ENCODE peak calls at places on chromosome 16, in six cellular contexts. X, P, Y, K, W and O are unnamed samples.

GRCh38 chr16:11256657-11257130 is 690 bp upstream of the SOCS1 start:
- DNase-seq in X (no peak), P (no peak), Y (no peak), K (no peak), W (peak; percentile 33), O (peak; percentile 55)

GRCh38 chr16:16151315-16151714 is 72.0 kb downstream of the ABCC6 start:
- DNase-seq in X (peak; percentile 9), P (no peak), Y (no peak), K (no peak), W (no peak), O (no peak)

GRCh38 chr16:1220841-1221627 is 4.0 kb downstream of the TPSG1 start:
- DNase-seq in X (no peak), P (no peak), Y (no peak), K (no peak), W (no peak), O (no peak)

GRCh38 chr16:87765473-87765775 is 362 bp downstream of the KLHDC4 start:
- DNase-seq in X (no peak), P (no peak), Y (peak; percentile 67), K (no peak), W (no peak), O (no peak)

GRCh38 chr16:56369202-56369601 is 56.1 kb downstream of the AMFR start:
- DNase-seq in X (no peak), P (peak; percentile 43), Y (no peak), K (no peak), W (no peak), O (no peak)

GRCh38 chr16:50323335-50324011 is 45.3 kb downstream of the BRD7 start:
- DNase-seq in X (peak; percentile 34), P (no peak), Y (no peak), K (no peak), W (peak; percentile 57), O (peak; percentile 59)

GRCh38 chr16:57277586-57277985 is 6.9 kb downstream of the PLLP start:
- DNase-seq in X (peak; percentile 61), P (no peak), Y (no peak), K (no peak), W (peak; percentile 45), O (no peak)

GRCh38 chr16:1150511-1150982 is 2.4 kb upstream of the CACNA1H start:
- DNase-seq in X (peak; percentile 54), P (no peak), Y (no peak), K (no peak), W (no peak), O (peak; percentile 45)

GRCh38 chr16:23615805-23616204 is 19.7 kb upstream of the NDUFAB1 start:
- DNase-seq in X (no peak), P (no peak), Y (no peak), K (no peak), W (no peak), O (no peak)

GRCh38 chr16:31869511-31870201 is 4.0 kb upstream of the ZNF267 start:
- DNase-seq in X (peak; percentile 89), P (peak; percentile 38), Y (peak; percentile 70), K (peak; percentile 23), W (peak; percentile 89), O (no peak)

GRCh38 chr16:11535494-11535893 is 51.2 kb downstream of the LITAF start:
- DNase-seq in X (no peak), P (peak; percentile 43), Y (no peak), K (no peak), W (no peak), O (no peak)

GRCh38 chr16:22329199-22329695 is 32.0 kb downstream of the POLR3E start:
- DNase-seq in X (no peak), P (no peak), Y (no peak), K (no peak), W (no peak), O (no peak)

GRCh38 chr16:525520-526180 is 1.9 kb upstream of the CAPN15 start:
- DNase-seq in X (peak; percentile 82), P (peak; percentile 35), Y (no peak), K (peak; percentile 57), W (peak; percentile 80), O (peak; percentile 33)

GRCh38 chr16:27332105-27332504 is 18.3 kb downstream of the IL4R start:
- DNase-seq in X (peak; percentile 66), P (no peak), Y (peak; percentile 2), K (no peak), W (peak; percentile 80), O (no peak)

GRCh38 chr16:25291580-25291979 is 33.9 kb upstream of the ZKSCAN2 start:
- DNase-seq in X (no peak), P (no peak), Y (no peak), K (no peak), W (no peak), O (no peak)

GRCh38 chr16:57637424-57637823 is 9.0 kb downstream of the ADGRG1 start:
- DNase-seq in X (no peak), P (peak; percentile 39), Y (no peak), K (no peak), W (peak; percentile 56), O (no peak)

GRCh38 chr16:67213197-67214019 is 13.5 kb upstream of the TMEM208 start:
- DNase-seq in X (no peak), P (no peak), Y (no peak), K (no peak), W (no peak), O (no peak)

GRCh38 chr16:23185661-23186060 is 3.1 kb downstream of the SCNN1G start:
- DNase-seq in X (no peak), P (no peak), Y (no peak), K (no peak), W (no peak), O (no peak)

GRCh38 chr16:62254847-62255246 is 218.6 kb upstream of the CDH8 start:
- DNase-seq in X (no peak), P (no peak), Y (no peak), K (no peak), W (no peak), O (peak; percentile 74)

GRCh38 chr16:23401142-23401541 is 51.8 kb downstream of the COG7 start:
- DNase-seq in X (no peak), P (no peak), Y (no peak), K (no peak), W (no peak), O (no peak)

GRCh38 chr16:73199214-73199613 is 151.3 kb upstream of the ZFHX3 start:
- DNase-seq in X (no peak), P (no peak), Y (no peak), K (no peak), W (no peak), O (no peak)

GRCh38 chr16:89334988-89335802 is 117.7 kb downstream of the ZNF778 start:
- DNase-seq in X (no peak), P (no peak), Y (peak; percentile 61), K (no peak), W (no peak), O (no peak)

GRCh38 chr16:22151599-22151998 is 10.7 kb upstream of the SDR42E2 start:
- DNase-seq in X (no peak), P (no peak), Y (no peak), K (no peak), W (no peak), O (no peak)

GRCh38 chr16:56263711-56264608 is 72.7 kb downstream of the GNAO1 start:
- DNase-seq in X (peak; percentile 36), P (no peak), Y (no peak), K (no peak), W (no peak), O (peak; percentile 93)

GRCh38 chr16:89981414-89981813 is 32.9 kb downstream of the DEF8 start:
- DNase-seq in X (no peak), P (no peak), Y (no peak), K (no peak), W (no peak), O (no peak)

DNA sequence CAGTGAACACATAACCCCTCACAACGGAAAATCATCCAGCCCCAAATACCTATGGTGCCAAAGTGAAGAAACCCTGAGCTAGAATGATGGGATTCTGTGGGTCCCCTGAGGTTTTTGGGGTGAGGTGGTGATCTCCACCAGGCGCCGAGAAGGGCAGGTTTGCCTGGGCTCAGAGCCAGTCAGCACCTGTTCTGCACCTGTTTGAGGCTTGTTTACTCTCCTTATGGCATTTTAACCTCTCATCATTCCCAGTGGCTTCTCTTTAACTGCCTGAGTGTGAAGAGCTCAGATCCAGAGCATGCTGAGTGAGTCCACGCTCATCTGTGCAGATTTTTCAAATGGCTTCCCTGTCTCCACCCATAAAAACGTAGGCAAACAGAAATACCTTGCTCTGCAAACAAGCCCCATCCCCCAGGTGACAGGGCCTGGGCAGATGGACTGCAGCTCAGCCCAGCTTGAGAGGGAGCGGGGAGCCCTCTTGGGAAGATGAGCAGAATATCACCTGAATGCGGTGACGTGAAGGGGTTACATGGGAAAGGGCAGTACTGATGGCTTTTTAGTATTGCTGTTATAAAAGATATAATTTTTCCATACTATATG is 40.1 kb upstream of the CLEC19A start:
- DNase-seq in X (no peak), P (no peak), Y (no peak), K (no peak), W (no peak), O (no peak)
- TF ChIP-seq CTCF in X (no peak), P (no peak), Y (no peak), K (no peak), W (no peak), O (no peak)

GRCh38 chr16:4028144-4028543 is 88.1 kb downstream of the ADCY9 start:
- DNase-seq in X (no peak), P (no peak), Y (no peak), K (no peak), W (no peak), O (no peak)
- TF ChIP-seq CTCF in X (no peak), P (no peak), Y (no peak), K (no peak), W (no peak), O (no peak)

GRCh38 chr16:85719605-85720318 is 31.0 kb upstream of the GINS2 start:
- DNase-seq in X (no peak), P (no peak), Y (no peak), K (no peak), W (no peak), O (no peak)

GRCh38 chr16:85720319-85720637 is 30.6 kb downstream of the C16orf74 start:
- DNase-seq in X (no peak), P (peak; percentile 93), Y (no peak), K (no peak), W (no peak), O (no peak)

GRCh38 chr16:85717393-85718152 is 28.8 kb upstream of the GINS2 start:
- DNase-seq in X (peak; percentile 34), P (peak; percentile 53), Y (peak; percentile 80), K (no peak), W (peak; percentile 69), O (peak; percentile 81)

GRCh38 chr16:85718153-85718477 is 29.4 kb upstream of the GINS2 start:
- DNase-seq in X (no peak), P (no peak), Y (no peak), K (no peak), W (no peak), O (no peak)

GRCh38 chr16:85718682-85719081 is 29.9 kb upstream of the GINS2 start:
- DNase-seq in X (no peak), P (no peak), Y (no peak), K (no peak), W (no peak), O (peak; percentile 63)
- TF ChIP-seq CTCF in X (peak; percentile 76), P (peak; percentile 11), Y (peak; percentile 44), K (peak; percentile 46), W (peak; percentile 63), O (peak; percentile 79)

DNA sequence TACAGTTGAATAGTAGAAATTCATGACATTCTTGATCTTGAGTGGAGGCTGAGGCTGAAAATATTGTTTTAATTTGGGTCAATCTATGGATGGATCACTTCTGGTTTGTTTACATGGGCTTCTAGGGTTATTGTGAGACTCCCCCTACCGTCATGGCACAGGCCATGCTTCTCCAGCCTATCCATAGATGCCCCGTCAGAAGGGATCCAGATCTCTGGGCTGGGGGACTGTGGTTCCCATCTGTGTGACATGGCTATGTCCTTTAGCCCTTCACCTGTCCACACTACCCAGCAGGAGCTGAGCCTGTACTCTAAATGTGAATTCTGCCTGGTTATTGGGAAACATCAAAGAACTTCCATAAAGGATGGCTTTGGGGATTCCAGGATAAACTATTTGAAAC is 160.4 kb downstream of the ABCC12 start:
- DNase-seq in X (no peak), P (no peak), Y (no peak), K (no peak), W (peak; percentile 4), O (no peak)
- TF ChIP-seq CTCF in X (peak; percentile 24), P (no peak), Y (no peak), K (no peak), W (peak; percentile 25), O (peak; percentile 7)